ENCODE peak calls at places on chromosomes 6 and 20, in four cellular contexts. X is heart right ventricle, B is adrenal gland, Z is brain microvascular endothelial cell. G is an unnamed sample.

GRCh38 chr6:103335412-103335811 is 1524.3 kb downstream of the HACE1 start:
- DNase-seq in X (no peak), B (no peak), Z (no peak), G (no peak)

GRCh38 chr20:61350500-61351250 is 98.6 kb downstream of the CDH4 start:
- DNase-seq in X (no peak), B (no peak), Z (no peak), G (no peak)

GRCh38 chr6:115591973-115592486 is 468.7 kb downstream of the FRK start:
- DNase-seq in X (no peak), B (no peak), Z (no peak), G (peak; percentile 19)

GRCh38 chr20:16580127-16580526 is 6.9 kb upstream of the KIF16B start:
- DNase-seq in X (peak; percentile 20), B (no peak), Z (peak; percentile 20), G (peak; percentile 92)

GRCh38 chr6:79544299-79544927 is 7.2 kb upstream of the LCA5 start:
- DNase-seq in X (no peak), B (no peak), Z (peak; percentile 72), G (peak; percentile 83)

GRCh38 chr6:44396968-44397367 is 9.5 kb downstream of the CDC5L start:
- DNase-seq in X (no peak), B (no peak), Z (no peak), G (no peak)

GRCh38 chr6:11366934-11367637 is 134.6 kb upstream of the NEDD9 start:
- DNase-seq in X (no peak), B (no peak), Z (no peak), G (peak; percentile 38)

GRCh38 chr6:142474446-142475289 is 172.9 kb downstream of the ADGRG6 start:
- DNase-seq in X (no peak), B (no peak), Z (peak; percentile 52), G (peak; percentile 61)

GRCh38 chr20:11766961-11767360 is 150.7 kb upstream of the BTBD3 start:
- DNase-seq in X (no peak), B (no peak), Z (no peak), G (peak; percentile 79)

GRCh38 chr6:162856885-162857284 is 129.1 kb downstream of the PACRG start:
- DNase-seq in X (peak; percentile 55), B (peak; percentile 75), Z (peak; percentile 80), G (peak; percentile 82)

GRCh38 chr6:144036064-144036873 is 28.2 kb upstream of the PLAGL1 start:
- DNase-seq in X (no peak), B (peak; percentile 51), Z (no peak), G (peak; percentile 61)

GRCh38 chr6:42315991-42316378 is 98.3 kb upstream of the MRPS10 start:
- DNase-seq in X (no peak), B (peak; percentile 74), Z (peak; percentile 97), G (peak; percentile 95)

GRCh38 chr6:1053587-1053986 is 258.3 kb upstream of the FOXQ1 start:
- DNase-seq in X (no peak), B (no peak), Z (no peak), G (no peak)

GRCh38 chr6:81753709-81754678 is 1.5 kb upstream of the TENT5A start:
- DNase-seq in X (peak; percentile 89), B (peak; percentile 90), Z (peak; percentile 59), G (peak; percentile 71)
- H3K4me3 ChIP-seq in X (peak overlapping the region; percentile 79), B (peak overlapping the region; percentile 93), Z (peak overlapping the region; percentile 86), G (peak overlapping the region; percentile 96)

GRCh38 chr6:111256646-111257045 is 169.3 kb downstream of the SLC16A10 start:
- DNase-seq in X (no peak), B (no peak), Z (no peak), G (no peak)
- TF ChIP-seq CTCF in X (no peak), B (no peak), Z (peak; percentile 14), G (no peak)

GRCh38 chr6:129181001-129181400 is 298.1 kb downstream of the LAMA2 start:
- DNase-seq in X (no peak), B (no peak), Z (no peak), G (no peak)
- H3K4me3 ChIP-seq in X (no peak overlapping the region), B (no peak overlapping the region), Z (no peak overlapping the region), G (no peak overlapping the region)

DNA sequence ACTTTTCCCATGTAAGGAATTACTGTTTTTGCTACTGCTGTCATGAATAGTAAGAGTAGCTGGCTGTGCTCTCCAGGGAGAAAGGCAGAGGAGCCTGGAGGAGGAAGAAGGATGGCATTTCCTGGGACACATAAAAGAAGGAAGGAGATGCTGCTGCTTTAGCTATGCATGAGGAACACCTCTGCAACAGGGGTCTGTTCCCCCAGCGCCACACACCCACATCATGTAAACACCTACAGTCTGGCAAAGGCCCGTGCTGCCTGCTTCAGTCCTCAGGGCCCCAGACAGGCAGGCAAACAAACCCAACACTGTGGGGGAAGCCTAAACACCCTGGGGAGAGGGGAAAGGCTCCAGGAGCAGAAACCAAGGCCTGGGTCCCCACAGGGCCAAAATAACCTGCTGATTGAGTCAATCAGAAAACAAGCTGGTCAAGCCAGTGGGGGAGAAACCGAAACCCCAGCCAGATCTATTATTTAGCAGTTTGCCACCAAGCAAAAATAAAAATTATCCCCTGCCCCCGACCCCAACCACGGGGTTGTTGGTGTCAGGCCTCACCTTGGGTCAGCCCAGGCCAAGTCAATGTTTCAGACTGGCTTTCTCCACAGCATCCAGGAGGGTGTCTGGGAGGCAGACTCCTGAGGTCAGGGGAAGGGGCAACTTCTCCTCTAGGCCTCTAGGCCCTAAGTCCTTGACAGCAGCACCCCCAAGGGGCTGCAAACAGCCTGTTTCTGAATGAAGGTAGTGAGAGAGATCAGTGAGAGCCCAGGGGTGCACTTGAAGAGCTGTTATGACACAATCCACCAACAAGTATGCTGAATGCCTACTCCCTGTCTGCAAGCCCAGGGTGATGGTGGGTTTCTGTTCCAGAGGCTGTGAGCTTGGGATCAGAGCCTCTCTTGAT is 34.6 kb upstream of the SCUBE3 start:
- DNase-seq in X (no peak), B (no peak), Z (no peak), G (no peak)
- TF ChIP-seq CTCF in X (no peak), B (no peak), Z (peak; percentile 5), G (no peak)

GRCh38 chr6:28634758-28635546 is 109.3 kb downstream of the GPX5 start:
- DNase-seq in X (no peak), B (peak; percentile 13), Z (no peak), G (no peak)

GRCh38 chr6:28638915-28639314 is 113.2 kb downstream of the GPX5 start:
- DNase-seq in X (no peak), B (no peak), Z (no peak), G (no peak)

GRCh38 chr6:28634406-28634757 is 108.7 kb downstream of the GPX5 start:
- DNase-seq in X (no peak), B (no peak), Z (no peak), G (no peak)

GRCh38 chr6:28633445-28634215 is 107.9 kb downstream of the GPX5 start:
- DNase-seq in X (no peak), B (no peak), Z (no peak), G (no peak)

DNA sequence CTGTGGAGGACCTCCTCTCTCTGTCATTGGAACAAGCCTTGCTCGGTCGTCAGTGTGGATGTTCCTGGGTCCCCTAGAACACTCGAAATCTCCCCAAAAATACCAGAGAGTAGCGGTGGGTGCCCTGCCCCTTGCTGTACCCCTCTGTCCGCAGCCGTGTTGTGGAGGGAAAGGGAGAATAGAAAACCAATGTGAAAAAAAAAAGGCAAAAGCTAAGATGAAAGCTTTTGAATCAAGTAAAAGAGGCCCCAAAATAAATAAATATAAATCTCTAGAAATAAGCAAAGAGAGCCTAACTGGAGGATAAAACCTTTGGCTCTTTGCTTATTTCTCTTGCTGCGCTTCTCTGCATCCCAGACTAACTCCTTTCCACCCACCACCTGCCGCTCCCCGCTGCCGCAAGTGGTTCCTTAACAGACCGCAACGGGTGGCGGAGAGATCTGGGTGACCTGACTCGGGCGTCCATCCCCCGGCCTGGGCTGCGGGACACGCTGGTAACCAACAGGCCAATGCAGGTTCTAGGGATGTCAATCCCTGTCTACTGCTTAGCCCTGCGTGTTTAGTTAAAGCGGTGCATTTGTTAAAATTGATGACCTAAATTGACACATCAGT is 110.0 kb downstream of the GPX5 start:
- DNase-seq in X (no peak), B (no peak), Z (no peak), G (no peak)
- H3K4me3 ChIP-seq in X (peak overlapping the region; percentile 11), B (no peak overlapping the region), Z (peak overlapping the region; percentile 61), G (peak overlapping the region; percentile 46)

GRCh38 chr6:47428746-47429664 is 48.6 kb upstream of the CD2AP start:
- DNase-seq in X (no peak), B (no peak), Z (no peak), G (no peak)
- TF ChIP-seq CTCF in X (no peak), B (no peak), Z (no peak), G (no peak)

GRCh38 chr20:47317127-47317895 is 39.2 kb downstream of the ZMYND8 start:
- DNase-seq in X (peak; percentile 89), B (peak; percentile 89), Z (peak; percentile 93), G (peak; percentile 98)

GRCh38 chr20:47316776-47317126 is 39.7 kb downstream of the ZMYND8 start:
- DNase-seq in X (no peak), B (no peak), Z (no peak), G (no peak)

GRCh38 chr20:47319517-47320252 is 36.8 kb downstream of the ZMYND8 start:
- DNase-seq in X (peak; percentile 65), B (no peak), Z (peak; percentile 42), G (peak; percentile 90)

GRCh38 chr20:47318596-47319516 is 37.6 kb downstream of the ZMYND8 start:
- DNase-seq in X (peak; percentile 72), B (peak; percentile 90), Z (peak; percentile 55), G (peak; percentile 77)

DNA sequence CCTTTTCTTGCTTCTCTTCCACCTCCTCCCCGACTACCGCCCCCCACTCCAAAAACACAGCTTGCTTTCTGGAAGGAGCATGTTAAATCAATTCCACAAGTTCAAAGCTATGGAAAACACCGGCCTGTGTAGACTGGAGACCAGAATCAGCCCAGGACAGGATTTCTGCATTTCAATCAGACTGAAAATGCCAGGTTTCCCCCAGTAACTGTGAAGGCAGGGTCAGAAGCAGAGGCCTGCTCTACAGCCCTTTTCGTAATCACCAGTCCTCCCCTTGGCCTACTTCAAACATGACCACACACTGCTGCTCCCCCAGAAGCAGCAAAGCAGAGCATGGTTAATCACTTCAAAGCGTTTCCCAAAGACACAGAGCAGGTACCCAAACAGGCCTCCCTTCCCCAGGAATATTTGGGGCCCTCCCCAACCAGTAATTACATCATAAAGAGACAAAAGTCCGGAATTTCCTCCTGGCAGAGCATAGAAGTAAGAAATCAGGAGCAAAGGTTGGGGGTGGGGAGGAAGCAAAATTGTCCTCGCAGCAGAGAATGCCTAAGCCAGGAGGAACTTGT is 38.4 kb downstream of the ZMYND8 start:
- DNase-seq in X (peak; percentile 76), B (no peak), Z (peak; percentile 68), G (peak; percentile 80)
- H3K4me3 ChIP-seq in X (peak overlapping the region; percentile 6), B (peak overlapping the region; percentile 8), Z (no peak overlapping the region), G (peak overlapping the region; percentile 18)

G was measured in AG10803.